ENCODE peak calls at places on chromosome 20, in four cellular contexts. E is HFF-Myc, L is pancreas, O is GM06990. Q is an unnamed sample.

GRCh38 chr20:20130399-20130798 is 78.1 kb downstream of the CFAP61 start:
- DNase-seq in O (no peak), E (no peak), L (no peak), Q (no peak)

GRCh38 chr20:297925-298754 is 770 bp downstream of the ZCCHC3 start:
- DNase-seq in O (peak; percentile 66), E (no peak), L (peak; percentile 67), Q (peak; percentile 70)

GRCh38 chr20:63886921-63887320 is 8.0 kb upstream of the DNAJC5 start:
- DNase-seq in L (no peak), E (no peak), O (no peak), Q (no peak)

GRCh38 chr20:63973636-63974401 is 4.1 kb upstream of the ZNF512B start:
- DNase-seq in L (peak; percentile 93), E (peak; percentile 56), O (peak; percentile 84), Q (peak; percentile 90)

GRCh38 chr20:31260326-31260932 is 3.0 kb downstream of the DEFB115 start:
- DNase-seq in L (no peak), O (no peak), E (no peak), Q (no peak)

GRCh38 chr20:15612746-15613145 is 960.5 kb downstream of the KIF16B start:
- DNase-seq in E (no peak), L (no peak), O (no peak), Q (no peak)

GRCh38 chr20:57478176-57478575 is 46.8 kb downstream of the CTCFL start:
- DNase-seq in O (no peak), E (no peak), L (no peak), Q (no peak)

GRCh38 chr20:34824861-34825529 is 456 bp downstream of the NCOA6 start:
- DNase-seq in E (no peak), O (peak; percentile 80), L (peak; percentile 77), Q (peak; percentile 90)

GRCh38 chr20:48019496-48019895 is 234.2 kb upstream of the SULF2 start:
- DNase-seq in E (no peak), L (no peak), O (no peak), Q (no peak)

GRCh38 chr20:50850721-50851286 is 55.9 kb downstream of the BCAS4 start:
- DNase-seq in L (no peak), O (no peak), E (no peak), Q (no peak)

GRCh38 chr20:48776306-48776705 is 51.5 kb downstream of the PREX1 start:
- DNase-seq in L (no peak), O (no peak), E (peak; percentile 83), Q (no peak)

GRCh38 chr20:62822239-62822787 is 5.5 kb downstream of the COL9A3 start:
- DNase-seq in O (no peak), L (peak; percentile 18), E (no peak), Q (no peak)

GRCh38 chr20:21396045-21396893 is 1.1 kb downstream of the NKX2-4 start:
- DNase-seq in E (no peak), O (no peak), L (peak; percentile 18), Q (peak; percentile 51)

GRCh38 chr20:35146299-35146921 is 726 bp downstream of the EDEM2 start:
- DNase-seq in O (no peak), E (no peak), L (peak; percentile 53), Q (no peak)

GRCh38 chr20:8150591-8150990 is 18.5 kb downstream of the PLCB1 start:
- DNase-seq in O (no peak), E (no peak), L (no peak), Q (no peak)

GRCh38 chr20:17925300-17925939 is 43.2 kb downstream of the SNX5 start:
- DNase-seq in E (no peak), O (no peak), L (no peak), Q (no peak)

GRCh38 chr20:63695419-63696310 is 787 bp upstream of the TNFRSF6B start:
- DNase-seq in E (no peak), L (peak; percentile 47), O (no peak), Q (no peak)

GRCh38 chr20:50286174-50286511 is 95.5 kb downstream of the CEBPB start:
- DNase-seq in E (no peak), O (no peak), L (no peak), Q (no peak)

GRCh38 chr20:44028341-44028715 is 113.7 kb downstream of the TOX2 start:
- DNase-seq in L (no peak), E (no peak), O (no peak), Q (no peak)

GRCh38 chr20:17281478-17281877 is 54.6 kb downstream of the PCSK2 start:
- DNase-seq in L (peak; percentile 36), O (no peak), E (no peak), Q (peak; percentile 8)

GRCh38 chr20:40727960-40728359 is 38.9 kb upstream of the MAFB start:
- DNase-seq in E (no peak), L (no peak), O (no peak), Q (no peak)

GRCh38 chr20:6040958-6041807 is 12.7 kb downstream of the LRRN4 start:
- DNase-seq in L (no peak), O (no peak), E (no peak), Q (no peak)
- TF ChIP-seq CTCF in L (no peak), O (no peak), E (no peak), Q (no peak)

GRCh38 chr20:39295301-39295700 is 333.2 kb downstream of the DHX35 start:
- DNase-seq in L (no peak), E (no peak), O (no peak), Q (no peak)
- TF ChIP-seq CTCF in L (no peak), E (no peak), O (no peak), Q (no peak)

DNA sequence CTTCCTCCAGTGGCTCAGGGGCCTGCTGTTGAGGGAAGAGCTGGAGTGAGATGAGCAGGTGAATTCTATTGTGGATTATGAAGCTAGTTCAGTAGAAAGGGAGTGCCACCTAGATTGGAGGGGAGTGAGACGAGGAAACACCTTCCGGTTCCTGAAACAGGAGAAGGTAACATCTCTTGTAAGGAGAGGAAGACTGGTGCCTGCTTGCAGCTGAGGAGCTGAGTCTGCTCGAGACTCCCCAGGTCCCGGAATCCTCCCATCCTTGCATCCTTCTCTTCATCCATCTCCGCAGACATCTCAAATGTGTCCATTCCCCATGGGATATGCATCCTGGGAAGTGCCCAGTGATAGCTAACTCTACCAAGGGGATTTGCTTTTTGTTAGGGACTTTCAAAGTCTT is 242.9 kb upstream of the ZFP64 start:
- DNase-seq in O (no peak), L (no peak), E (no peak), Q (no peak)
- TF ChIP-seq CTCF in O (no peak), L (no peak), E (no peak), Q (no peak)

DNA sequence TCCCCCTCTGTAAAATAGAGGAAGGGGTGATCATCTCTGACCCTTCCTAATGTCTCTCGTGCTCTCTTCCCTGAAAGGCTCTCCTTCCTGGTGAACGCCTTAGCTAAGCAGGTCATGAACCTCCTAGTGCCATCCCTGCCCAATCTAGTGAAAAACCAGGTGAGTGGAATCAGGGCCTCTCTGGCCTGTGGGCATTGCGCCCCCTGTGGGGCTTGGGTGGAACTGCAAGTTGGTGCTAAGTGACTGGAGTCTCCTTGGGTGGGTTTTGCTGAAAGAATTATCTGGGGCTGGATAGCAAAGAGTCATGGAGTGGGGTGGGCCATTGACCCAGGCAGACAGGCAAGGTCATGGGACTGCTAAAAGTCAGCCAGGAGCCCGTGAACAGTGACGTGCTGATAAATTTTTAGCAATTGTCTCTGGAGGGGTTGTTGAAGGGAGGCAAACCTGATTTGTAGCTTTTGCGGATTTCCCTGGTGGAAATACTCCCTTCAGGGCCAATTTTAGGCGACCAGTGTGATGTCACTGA is 8.9 kb downstream of the BPIFB1 start:
- DNase-seq in E (no peak), L (peak; percentile 60), O (no peak), Q (peak; percentile 75)
- TF ChIP-seq CTCF in E (peak; percentile 99), L (peak; percentile 93), O (peak; percentile 99), Q (peak; percentile 96)

DNA sequence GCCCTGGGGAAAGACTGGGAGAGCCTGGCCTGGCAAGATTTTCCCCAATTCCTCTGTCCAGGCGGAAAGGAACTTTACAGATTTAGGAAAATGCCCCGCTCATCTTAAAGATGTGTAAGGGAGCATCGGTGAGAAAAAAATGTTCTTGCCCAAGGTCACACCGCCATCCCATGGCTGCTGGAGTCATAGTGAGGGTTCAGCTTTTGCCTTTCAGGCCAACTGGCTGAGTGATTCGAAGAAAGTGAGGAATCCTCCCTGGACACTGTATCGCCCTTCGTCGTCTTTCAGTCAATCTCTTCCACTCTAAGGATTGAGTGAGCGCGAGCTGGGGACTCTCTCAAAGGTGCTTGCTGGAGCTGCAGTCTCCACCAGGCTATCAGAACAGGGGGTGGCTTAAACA is 1.4 kb downstream of the WFDC2 start:
- DNase-seq in L (no peak), E (no peak), O (no peak), Q (no peak)
- TF ChIP-seq CTCF in L (no peak), E (peak; percentile 10), O (no peak), Q (no peak)

DNA sequence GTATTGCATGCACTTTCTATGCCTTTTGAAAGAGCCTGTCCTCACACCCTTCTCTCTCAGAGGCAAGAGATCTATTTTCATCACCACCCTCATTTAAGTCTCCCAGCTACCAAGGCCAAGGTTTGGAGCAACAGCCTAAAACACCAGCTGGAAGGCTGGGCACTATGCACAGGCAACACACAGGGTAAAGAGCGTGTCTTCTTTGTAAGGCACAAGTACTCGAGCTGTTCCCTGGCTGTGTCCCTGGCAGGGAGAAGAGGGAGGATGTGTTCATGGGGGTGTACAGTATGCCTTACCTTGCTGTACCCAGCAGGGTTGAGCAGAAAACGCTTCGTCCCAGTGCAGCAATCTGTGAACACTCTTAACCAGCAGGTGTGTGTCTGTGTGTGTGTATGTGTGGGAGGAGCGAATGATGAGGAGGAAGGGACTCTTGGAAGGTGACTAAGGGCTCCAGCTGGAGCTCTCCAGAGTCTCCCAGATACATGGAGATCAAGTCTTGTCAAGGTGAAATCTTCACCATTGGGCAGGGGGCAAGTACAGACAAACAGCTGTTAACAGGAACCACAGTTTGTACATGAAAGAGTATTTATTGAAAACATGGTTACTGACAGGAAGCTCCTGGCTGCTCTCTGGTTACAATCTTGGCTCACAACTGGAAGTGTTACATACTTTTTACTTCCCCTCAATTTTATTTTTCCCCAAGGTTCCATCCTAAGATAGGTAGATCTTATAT is 40.8 kb downstream of the ELMO2 start:
- DNase-seq in L (no peak), E (no peak), O (no peak), Q (no peak)
- TF ChIP-seq CTCF in L (no peak), E (no peak), O (no peak), Q (no peak)

DNA sequence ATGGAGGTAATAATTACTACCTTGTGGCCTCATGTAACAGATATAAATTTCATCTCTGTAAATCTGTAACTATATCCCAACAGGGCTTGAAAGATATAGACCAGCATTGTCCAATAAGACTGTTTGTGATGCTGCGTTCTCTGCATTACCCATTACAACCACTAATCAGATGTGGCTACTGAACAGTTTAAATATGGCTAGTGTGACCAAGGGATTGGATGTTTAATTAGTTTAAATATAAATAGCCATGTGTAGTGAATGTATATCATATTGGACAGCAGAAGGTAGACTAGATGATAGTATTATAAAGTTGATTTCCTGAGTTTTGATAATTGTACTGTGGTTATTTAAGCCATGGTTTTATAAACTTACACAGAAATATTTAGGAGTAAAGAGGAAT is 27.8 kb upstream of the JAG1 start:
- DNase-seq in L (no peak), O (no peak), E (no peak), Q (no peak)
- TF ChIP-seq CTCF in L (no peak), O (no peak), E (no peak), Q (no peak)